ENCODE peak calls at places on chromosome 12, in ten cellular contexts. R, V, W, N, A, G, M, L, D and O are unnamed samples.

GRCh38 chr12:84508325-84508861 is 404.2 kb downstream of the SLC6A15 start:
- DNase-seq in W (no peak), N (peak), R (no peak), A (no peak), D (peak), M (peak), V (peak), L (no peak), G (no peak), O (no peak)

GRCh38 chr12:51951843-51952722 is 584 bp downstream of the ACVR1B start:
- DNase-seq in M (no peak), R (peak), V (no peak), G (no peak), D (no peak), N (no peak), A (no peak), L (peak), W (no peak), O (peak)

GRCh38 chr12:105318651-105319483 is 11.6 kb upstream of the C12orf75 start:
- DNase-seq in W (no peak), N (no peak), A (no peak), V (no peak), M (no peak), L (no peak), G (no peak), D (no peak), R (no peak), O (no peak)

GRCh38 chr12:92107094-92107493 is 38.6 kb downstream of the BTG1 start:
- DNase-seq in V (no peak), D (no peak), L (no peak), G (no peak), R (no peak), A (no peak), M (no peak), W (no peak), N (no peak), O (no peak)

GRCh38 chr12:122661938-122662337 is 41.2 kb downstream of the HCAR2 start:
- DNase-seq in M (no peak), W (no peak), N (no peak), R (no peak), V (no peak), D (no peak), L (no peak), A (no peak), G (no peak), O (no peak)

GRCh38 chr12:11648514-11649412 is 711 bp upstream of the ETV6 start:
- DNase-seq in V (peak), W (peak), M (peak), N (peak), G (peak), A (peak), R (peak), L (peak), D (peak), O (peak)

GRCh38 chr12:123949118-123949774 is 23.4 kb downstream of the CCDC92 start:
- DNase-seq in A (no peak), M (no peak), V (peak), R (no peak), W (no peak), G (no peak), N (no peak), D (no peak), L (no peak), O (no peak)

GRCh38 chr12:89211456-89211855 is 140.8 kb downstream of the DUSP6 start:
- DNase-seq in D (no peak), M (peak), G (no peak), L (no peak), V (no peak), W (no peak), R (no peak), A (no peak), N (no peak), O (no peak)

GRCh38 chr12:91216871-91217270 is 34.3 kb upstream of the DCN start:
- DNase-seq in N (no peak), D (no peak), M (no peak), L (no peak), V (no peak), W (no peak), R (no peak), G (no peak), A (no peak), O (no peak)

GRCh38 chr12:103687262-103687661 is 100.2 kb downstream of the STAB2 start:
- DNase-seq in L (no peak), N (no peak), V (no peak), R (no peak), A (no peak), D (no peak), G (no peak), M (no peak), W (no peak), O (no peak)

GRCh38 chr12:116339800-116340371 is 62.4 kb upstream of the MED13L start:
- DNase-seq in M (no peak), L (no peak), G (no peak), A (no peak), R (no peak), V (no peak), N (no peak), W (no peak), D (no peak), O (no peak)

GRCh38 chr12:19515179-19515578 is 75.9 kb downstream of the AEBP2 start:
- DNase-seq in L (no peak), A (no peak), D (no peak), N (peak), W (no peak), R (no peak), V (no peak), M (no peak), G (no peak), O (no peak)

GRCh38 chr12:117064049-117064448 is 35.2 kb downstream of the TESC start:
- DNase-seq in R (no peak), N (no peak), M (no peak), W (no peak), V (no peak), A (no peak), L (no peak), D (no peak), G (no peak), O (no peak)

GRCh38 chr12:65121049-65121955 is at the start of gene WIF1:
- DNase-seq in V (no peak), G (no peak), N (peak), L (no peak), D (no peak), M (peak), W (no peak), A (no peak), R (peak), O (peak)

GRCh38 chr12:93813972-93814821 is 137.0 kb downstream of the CRADD start:
- DNase-seq in M (no peak), R (peak), D (no peak), N (no peak), L (peak), V (peak), W (no peak), A (no peak), G (no peak), O (peak)

GRCh38 chr12:125155366-125155765 is 90.1 kb downstream of the AACS start:
- DNase-seq in M (no peak), V (no peak), N (no peak), L (no peak), W (no peak), D (no peak), A (no peak), G (no peak), R (no peak), O (no peak)

GRCh38 chr12:22046968-22047390 is 961 bp downstream of the CMAS start:
- DNase-seq in V (no peak), W (no peak), L (no peak), D (no peak), A (no peak), M (no peak), N (no peak), G (no peak), R (no peak), O (no peak)

GRCh38 chr12:22048351-22049041 is 2.5 kb downstream of the CMAS start:
- DNase-seq in V (no peak), A (no peak), W (no peak), D (no peak), N (no peak), L (no peak), R (no peak), M (no peak), G (no peak), O (no peak)

GRCh38 chr12:22043943-22044342 is 2.1 kb upstream of the CMAS start:
- DNase-seq in W (no peak), L (no peak), A (no peak), V (no peak), R (no peak), M (no peak), D (no peak), N (no peak), G (no peak), O (no peak)

GRCh38 chr12:22047495-22047894 is 1.5 kb downstream of the CMAS start:
- DNase-seq in A (no peak), V (no peak), D (no peak), L (no peak), R (no peak), M (no peak), G (no peak), W (no peak), N (no peak), O (no peak)

DNA sequence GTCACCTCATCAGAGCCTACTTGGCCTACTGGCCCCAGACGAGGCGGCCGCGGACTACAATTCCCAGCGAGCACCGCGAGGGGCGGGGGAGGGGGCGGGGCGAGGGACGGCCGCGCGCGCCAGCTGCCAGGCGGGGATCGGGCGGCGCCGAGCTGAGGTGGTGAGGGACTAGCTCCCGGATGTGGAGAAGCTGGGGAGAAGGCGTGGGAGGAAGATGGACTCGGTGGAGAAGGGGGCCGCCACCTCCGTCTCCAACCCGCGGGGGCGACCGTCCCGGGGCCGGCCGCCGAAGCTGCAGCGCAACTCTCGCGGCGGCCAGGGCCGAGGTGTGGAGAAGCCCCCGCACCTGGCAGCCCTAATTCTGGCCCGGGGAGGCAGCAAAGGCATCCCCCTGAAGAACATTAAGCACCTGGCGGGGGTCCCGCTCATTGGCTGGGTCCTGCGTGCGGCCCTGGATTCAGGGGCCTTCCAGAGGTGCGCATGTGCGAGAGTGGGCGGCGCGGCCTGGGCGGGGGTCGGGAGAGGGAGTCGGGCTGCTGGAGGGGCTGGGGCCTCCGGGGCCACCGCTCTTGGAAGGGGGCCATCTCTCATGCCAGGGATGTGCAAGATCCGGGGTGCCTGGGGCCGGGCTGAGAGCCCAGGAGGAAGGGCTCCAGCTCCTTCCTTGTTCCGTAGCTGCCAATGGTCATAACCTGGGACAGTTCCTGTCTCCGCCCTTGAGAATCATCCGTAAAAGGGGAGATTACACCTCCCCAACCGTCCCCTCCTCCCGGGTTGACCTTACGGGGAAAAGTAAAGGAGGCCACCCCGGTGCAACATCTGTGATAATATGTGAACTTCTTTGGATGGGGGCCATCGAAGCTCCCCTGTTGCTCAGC is at the start of gene CMAS:
- DNase-seq in A (peak), V (peak), M (peak), D (peak), N (peak), L (peak), R (peak), W (no peak), G (peak), O (peak)
- H3K4me3 ChIP-seq in A (peak), V (peak), M (peak), D (peak), N (peak), L (peak), R (peak), W (peak), G (peak), O (peak)

GRCh38 chr12:29350080-29350479 is 30.9 kb downstream of the ERGIC2 start:
- DNase-seq in A (no peak), G (no peak), L (no peak), W (no peak), N (peak), M (peak), V (peak), R (no peak), D (no peak), O (no peak)

GRCh38 chr12:29343022-29343799 is 37.8 kb downstream of the ERGIC2 start:
- DNase-seq in A (no peak), N (no peak), R (no peak), W (no peak), V (no peak), L (no peak), M (no peak), D (no peak), G (no peak), O (no peak)

DNA sequence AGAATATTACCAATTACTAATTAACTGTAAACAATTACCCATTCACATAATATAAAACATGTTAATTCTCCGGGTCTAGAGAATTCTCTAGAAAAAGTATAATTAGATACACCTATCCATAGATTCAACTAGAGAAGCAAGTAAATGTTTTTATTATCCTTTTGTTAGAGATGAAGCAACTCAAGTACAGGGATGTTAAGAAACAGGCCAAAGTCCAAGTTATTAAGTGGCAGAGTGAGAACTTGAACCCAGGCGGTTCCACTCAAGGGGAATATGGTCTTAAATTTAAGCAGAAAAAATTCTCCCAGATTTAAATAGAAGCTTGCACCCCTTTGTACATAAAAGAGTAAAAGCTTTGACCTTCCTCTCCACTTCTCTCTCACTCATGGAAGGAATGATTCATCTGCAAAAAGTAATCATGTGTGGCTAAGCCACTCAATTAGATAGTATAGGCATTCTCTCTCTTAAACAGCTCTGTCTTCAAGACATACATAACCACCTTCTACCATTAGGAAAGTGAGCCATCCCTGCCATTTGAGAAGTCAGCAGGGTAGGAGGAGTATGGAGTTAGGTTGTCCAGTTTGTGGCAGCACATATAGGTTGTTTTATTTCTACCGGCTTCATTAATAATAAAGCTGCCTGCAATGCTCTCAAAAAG is 34.1 kb downstream of the ERGIC2 start:
- DNase-seq in G (no peak), W (no peak), M (no peak), V (no peak), R (no peak), D (no peak), L (no peak), A (no peak), N (no peak), O (no peak)
- H3K4me3 ChIP-seq in G (no peak), W (no peak), M (no peak), V (no peak), R (no peak), D (no peak), L (no peak), A (no peak), N (no peak), O (no peak)

DNA sequence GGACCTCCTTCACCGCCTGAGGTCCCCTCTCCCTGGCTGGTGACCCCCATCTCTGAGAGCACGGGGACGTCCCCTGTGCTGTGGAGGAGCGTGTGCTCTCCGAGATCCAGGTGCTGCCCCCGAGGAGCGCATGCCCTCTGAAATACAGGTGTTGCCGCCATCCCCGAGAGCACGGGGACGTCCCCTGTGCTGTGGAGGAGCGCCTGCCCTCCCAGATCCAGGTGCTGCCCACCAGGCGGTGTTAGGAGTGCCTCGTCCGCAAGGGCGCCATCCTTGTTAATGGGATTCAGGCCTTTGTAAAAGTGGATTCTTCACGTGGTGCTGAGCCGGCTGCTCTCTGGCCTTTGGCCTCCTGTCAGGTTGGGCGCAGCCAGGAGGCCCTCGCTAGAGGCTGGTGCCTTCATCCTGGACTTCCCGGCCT is 10.1 kb downstream of the NOC4L start:
- DNase-seq in D (no peak), W (no peak), N (no peak), G (no peak), L (no peak), A (no peak), R (peak), M (no peak), V (peak), O (no peak)
- H3K4me3 ChIP-seq in D (peak), W (no peak), N (no peak), G (no peak), L (peak), A (no peak), R (peak), M (no peak), V (peak), O (no peak)

GRCh38 chr12:6944381-6945186 is 762 bp downstream of the C12orf57 start:
- DNase-seq in R (peak), N (peak), W (peak), L (peak), A (peak), G (peak), D (peak), V (peak), M (peak), O (peak)

GRCh38 chr12:6941786-6942185 is 1.8 kb upstream of the RNU7-1 start:
- DNase-seq in L (no peak), G (no peak), R (peak), A (no peak), M (no peak), W (no peak), V (no peak), D (no peak), N (no peak), O (no peak)

GRCh38 chr12:6943719-6944380 is at the start of the genes C12orf57 and RNU7-1:
- DNase-seq in G (no peak), W (peak), L (no peak), M (peak), A (peak), V (peak), D (peak), R (peak), N (peak), O (peak)

GRCh38 chr12:6942331-6942665 is 1.3 kb upstream of the RNU7-1 start:
- DNase-seq in R (peak), V (no peak), N (no peak), W (no peak), G (no peak), A (no peak), D (no peak), M (no peak), L (no peak), O (no peak)

DNA sequence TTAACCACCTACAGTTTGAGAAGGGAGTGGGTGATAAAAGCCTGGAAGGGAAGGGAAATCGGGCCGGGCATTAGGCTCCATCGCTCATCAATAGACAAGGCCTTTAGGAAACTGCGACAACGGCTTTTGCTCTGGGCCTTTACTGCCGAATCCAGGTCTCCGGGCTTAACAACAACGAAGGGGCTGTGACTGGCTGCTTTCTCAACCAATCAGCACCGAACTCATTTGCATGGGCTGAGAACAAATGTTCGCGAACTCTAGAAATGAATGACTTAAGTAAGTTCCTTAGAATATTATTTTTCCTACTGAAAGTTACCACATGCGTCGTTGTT is 263 bp upstream of the RNU7-1 start:
- DNase-seq in V (peak), G (peak), L (peak), N (peak), M (peak), A (no peak), R (peak), W (peak), D (peak), O (peak)
- H3K4me3 ChIP-seq in V (peak), G (peak), L (peak), N (peak), M (peak), A (peak), R (peak), W (peak), D (peak), O (no peak)